ENCODE peak calls at places on chromosomes 16 and 17, in six cellular contexts. F, K, L, R, E and N are unnamed samples.

GRCh38 chr16:79317521-79317920 is 283.0 kb downstream of the MAF start:
- DNase-seq in E (no peak), F (no peak), K (no peak), L (no peak), R (no peak), N (no peak)

GRCh38 chr16:10939649-10940206 is 2.5 kb downstream of the DEXI start:
- DNase-seq in E (no peak), F (no peak), R (no peak), K (no peak), L (no peak), N (no peak)

GRCh38 chr16:66164581-66164980 is 201.9 kb upstream of the CDH5 start:
- DNase-seq in K (no peak), E (no peak), R (no peak), F (no peak), L (no peak), N (no peak)

GRCh38 chr17:51152766-51153209 is 571 bp upstream of the NME1 start:
- DNase-seq in K (no peak), E (no peak), L (no peak), F (no peak), R (no peak), N (no peak)

GRCh38 chr16:46871587-46871986 is 12.6 kb upstream of the GPT2 start:
- DNase-seq in L (no peak), K (no peak), R (no peak), E (no peak), F (no peak), N (no peak)

GRCh38 chr16:27427538-27427937 is 25.6 kb downstream of the IL21R start:
- DNase-seq in L (no peak), F (no peak), K (no peak), R (no peak), E (no peak), N (no peak)

GRCh38 chr16:51615141-51615540 is 464.1 kb upstream of the SALL1 start:
- DNase-seq in K (no peak), L (no peak), E (peak; percentile 86), F (no peak), R (no peak), N (no peak)

GRCh38 chr16:50335198-50335958 is 33.4 kb downstream of the BRD7 start:
- DNase-seq in F (no peak), L (no peak), K (no peak), E (no peak), R (no peak), N (no peak)

GRCh38 chr17:28839221-28839620 is 3.4 kb downstream of the FAM222B start:
- DNase-seq in E (no peak), K (no peak), R (no peak), L (no peak), F (no peak), N (no peak)

GRCh38 chr16:15466886-15467781 is 32.7 kb downstream of the BMERB1 start:
- DNase-seq in L (no peak), R (no peak), F (no peak), E (no peak), K (no peak), N (no peak)

GRCh38 chr17:41394254-41395016 is 3.0 kb downstream of the KRT31 start:
- DNase-seq in R (no peak), K (no peak), E (no peak), F (no peak), L (no peak), N (no peak)

GRCh38 chr16:1003551-1004347 is 22.2 kb downstream of the SOX8 start:
- DNase-seq in F (no peak), L (no peak), R (no peak), K (peak; percentile 64), E (no peak), N (no peak)

GRCh38 chr17:47862621-47863440 is 11.9 kb upstream of the SP6 start:
- DNase-seq in E (no peak), K (no peak), L (no peak), R (peak; percentile 56), F (no peak), N (no peak)

GRCh38 chr17:3982541-3983017 is 18.3 kb upstream of the ATP2A3 start:
- DNase-seq in R (no peak), L (no peak), K (no peak), E (no peak), F (no peak), N (no peak)

GRCh38 chr16:30805056-30805369 is 18.0 kb upstream of the ZNF629 start:
- DNase-seq in E (no peak), L (no peak), K (no peak), F (no peak), R (no peak), N (no peak)

GRCh38 chr17:38333635-38334295 is 10.0 kb downstream of the GPR179 start:
- DNase-seq in R (peak; percentile 17), L (no peak), E (peak; percentile 37), F (peak; percentile 85), K (peak; percentile 60), N (no peak)

GRCh38 chr16:46427340-46428107 is 193.7 kb downstream of the SHCBP1 start:
- DNase-seq in K (no peak), F (no peak), L (peak; percentile 14), E (no peak), R (no peak), N (no peak)

GRCh38 chr17:67212716-67213417 is 32.1 kb downstream of the HELZ start:
- DNase-seq in R (no peak), K (no peak), L (no peak), E (no peak), F (no peak), N (no peak)

GRCh38 chr16:69329369-69330285 is 761 bp downstream of the PDF start:
- DNase-seq in L (peak; percentile 51), E (no peak), K (peak; percentile 46), R (peak; percentile 24), F (peak; percentile 34), N (no peak)

GRCh38 chr17:37702605-37703004 is 42.3 kb downstream of the HNF1B start:
- DNase-seq in L (no peak), K (no peak), E (no peak), F (no peak), R (no peak), N (no peak)

GRCh38 chr17:38916771-38917170 is 8.6 kb upstream of the LASP1NB start:
- DNase-seq in E (no peak), K (no peak), L (no peak), R (no peak), F (no peak), N (no peak)

GRCh38 chr17:39208893-39209292 is 8.8 kb downstream of the RPL19 start:
- DNase-seq in L (no peak), F (no peak), E (peak; percentile 2), K (no peak), R (peak; percentile 26), N (no peak)

GRCh38 chr16:12704492-12705111 is 99.1 kb downstream of the CPPED1 start:
- DNase-seq in F (no peak), L (no peak), R (no peak), E (no peak), K (no peak), N (no peak)

GRCh38 chr16:56269824-56270684 is 78.8 kb downstream of the GNAO1 start:
- DNase-seq in F (no peak), K (no peak), E (peak; percentile 69), L (peak; percentile 72), R (no peak), N (peak; percentile 76)